ENCODE peak calls at places on chromosomes 6 and 20, in eight cellular contexts. One of them, this sample, is unnamed.

GRCh38 chr20:4795394-4795793 is 73.7 kb downstream of the PRND start:
- DNase-seq in right atrium auricular region: peak; percentile 66
- DNase-seq in astrocyte of the spinal cord: peak; percentile 47
- DNase-seq in HL-60: peak; percentile 77
- DNase-seq in brain microvascular endothelial cell: peak; percentile 68
- DNase-seq in CD8-positive, alpha-beta T cell: peak; percentile 25
- DNase-seq in colonic mucosa: no peak
- DNase-seq in fibroblast of mammary gland: peak; percentile 86
- DNase-seq in this sample: peak; percentile 32

GRCh38 chr6:54598787-54599309 is 247.7 kb upstream of the FAM83B start:
- DNase-seq in right atrium auricular region: no peak
- DNase-seq in astrocyte of the spinal cord: no peak
- DNase-seq in HL-60: no peak
- DNase-seq in brain microvascular endothelial cell: no peak
- DNase-seq in CD8-positive, alpha-beta T cell: no peak
- DNase-seq in colonic mucosa: no peak
- DNase-seq in fibroblast of mammary gland: peak; percentile 56
- DNase-seq in this sample: peak; percentile 11

GRCh38 chr20:21391495-21392298 is 5.6 kb downstream of the NKX2-4 start:
- DNase-seq in right atrium auricular region: no peak
- DNase-seq in astrocyte of the spinal cord: peak; percentile 13
- DNase-seq in HL-60: no peak
- DNase-seq in brain microvascular endothelial cell: no peak
- DNase-seq in CD8-positive, alpha-beta T cell: no peak
- DNase-seq in colonic mucosa: no peak
- DNase-seq in fibroblast of mammary gland: no peak
- DNase-seq in this sample: no peak

GRCh38 chr6:90261801-90262200 is 34.8 kb downstream of the BACH2 start:
- DNase-seq in right atrium auricular region: no peak
- DNase-seq in astrocyte of the spinal cord: no peak
- DNase-seq in HL-60: no peak
- DNase-seq in brain microvascular endothelial cell: no peak
- DNase-seq in CD8-positive, alpha-beta T cell: no peak
- DNase-seq in colonic mucosa: no peak
- DNase-seq in fibroblast of mammary gland: no peak
- DNase-seq in this sample: no peak

GRCh38 chr6:34015576-34015975 is 130.3 kb downstream of the GRM4 start:
- DNase-seq in right atrium auricular region: no peak
- DNase-seq in astrocyte of the spinal cord: no peak
- DNase-seq in HL-60: no peak
- DNase-seq in brain microvascular endothelial cell: no peak
- DNase-seq in CD8-positive, alpha-beta T cell: no peak
- DNase-seq in colonic mucosa: no peak
- DNase-seq in fibroblast of mammary gland: no peak
- DNase-seq in this sample: no peak

GRCh38 chr6:88477411-88477810 is 311.3 kb upstream of the CNR1 start:
- DNase-seq in right atrium auricular region: no peak
- DNase-seq in astrocyte of the spinal cord: no peak
- DNase-seq in HL-60: no peak
- DNase-seq in brain microvascular endothelial cell: no peak
- DNase-seq in CD8-positive, alpha-beta T cell: no peak
- DNase-seq in colonic mucosa: no peak
- DNase-seq in fibroblast of mammary gland: peak; percentile 39
- DNase-seq in this sample: no peak

GRCh38 chr6:10140824-10141223 is 274.1 kb downstream of the TFAP2A start:
- DNase-seq in right atrium auricular region: no peak
- DNase-seq in astrocyte of the spinal cord: no peak
- DNase-seq in HL-60: no peak
- DNase-seq in brain microvascular endothelial cell: peak; percentile 45
- DNase-seq in CD8-positive, alpha-beta T cell: no peak
- DNase-seq in colonic mucosa: no peak
- DNase-seq in fibroblast of mammary gland: no peak
- DNase-seq in this sample: no peak

GRCh38 chr6:83592770-83593394 is 80.5 kb downstream of the PRSS35 start:
- DNase-seq in right atrium auricular region: no peak
- DNase-seq in astrocyte of the spinal cord: no peak
- DNase-seq in HL-60: no peak
- DNase-seq in brain microvascular endothelial cell: peak; percentile 17
- DNase-seq in CD8-positive, alpha-beta T cell: no peak
- DNase-seq in colonic mucosa: no peak
- DNase-seq in fibroblast of mammary gland: peak; percentile 28
- DNase-seq in this sample: no peak

GRCh38 chr6:135243871-135244796 is 63.0 kb downstream of the MYB start:
- DNase-seq in right atrium auricular region: no peak
- DNase-seq in astrocyte of the spinal cord: no peak
- DNase-seq in HL-60: no peak
- DNase-seq in brain microvascular endothelial cell: no peak
- DNase-seq in CD8-positive, alpha-beta T cell: no peak
- DNase-seq in colonic mucosa: no peak
- DNase-seq in fibroblast of mammary gland: no peak
- DNase-seq in this sample: no peak

GRCh38 chr6:68638225-68638900 is 3.3 kb downstream of the ADGRB3 start:
- DNase-seq in right atrium auricular region: no peak
- DNase-seq in astrocyte of the spinal cord: peak; percentile 54
- DNase-seq in HL-60: no peak
- DNase-seq in brain microvascular endothelial cell: peak; percentile 24
- DNase-seq in CD8-positive, alpha-beta T cell: no peak
- DNase-seq in colonic mucosa: no peak
- DNase-seq in fibroblast of mammary gland: peak; percentile 54
- DNase-seq in this sample: peak; percentile 49

GRCh38 chr6:116008470-116009229 is 52.0 kb downstream of the FRK start:
- DNase-seq in right atrium auricular region: no peak
- DNase-seq in astrocyte of the spinal cord: peak; percentile 90
- DNase-seq in HL-60: no peak
- DNase-seq in brain microvascular endothelial cell: peak; percentile 31
- DNase-seq in CD8-positive, alpha-beta T cell: no peak
- DNase-seq in colonic mucosa: no peak
- DNase-seq in fibroblast of mammary gland: peak; percentile 79
- DNase-seq in this sample: peak; percentile 63

GRCh38 chr6:121649951-121650350 is 214.5 kb downstream of the GJA1 start:
- DNase-seq in right atrium auricular region: no peak
- DNase-seq in astrocyte of the spinal cord: no peak
- DNase-seq in HL-60: no peak
- DNase-seq in brain microvascular endothelial cell: no peak
- DNase-seq in CD8-positive, alpha-beta T cell: no peak
- DNase-seq in colonic mucosa: no peak
- DNase-seq in fibroblast of mammary gland: no peak
- DNase-seq in this sample: no peak

GRCh38 chr20:59013031-59013951 is 5.9 kb upstream of the TUBB1 start:
- DNase-seq in right atrium auricular region: peak; percentile 30
- DNase-seq in astrocyte of the spinal cord: no peak
- DNase-seq in HL-60: no peak
- DNase-seq in brain microvascular endothelial cell: no peak
- DNase-seq in CD8-positive, alpha-beta T cell: no peak
- DNase-seq in colonic mucosa: no peak
- DNase-seq in fibroblast of mammary gland: no peak
- DNase-seq in this sample: no peak

GRCh38 chr20:63054103-63054474 is 47.3 kb upstream of the BHLHE23 start:
- DNase-seq in right atrium auricular region: no peak
- DNase-seq in astrocyte of the spinal cord: no peak
- DNase-seq in HL-60: no peak
- DNase-seq in brain microvascular endothelial cell: no peak
- DNase-seq in CD8-positive, alpha-beta T cell: no peak
- DNase-seq in colonic mucosa: no peak
- DNase-seq in fibroblast of mammary gland: no peak
- DNase-seq in this sample: no peak

GRCh38 chr6:121055572-121056163 is 278.6 kb downstream of the TBC1D32 start:
- DNase-seq in right atrium auricular region: no peak
- DNase-seq in astrocyte of the spinal cord: peak; percentile 64
- DNase-seq in HL-60: no peak
- DNase-seq in brain microvascular endothelial cell: peak; percentile 38
- DNase-seq in CD8-positive, alpha-beta T cell: no peak
- DNase-seq in colonic mucosa: no peak
- DNase-seq in fibroblast of mammary gland: peak; percentile 58
- DNase-seq in this sample: peak; percentile 43

GRCh38 chr6:8683204-8683603 is 247.9 kb upstream of the SLC35B3 start:
- DNase-seq in right atrium auricular region: no peak
- DNase-seq in astrocyte of the spinal cord: no peak
- DNase-seq in HL-60: no peak
- DNase-seq in brain microvascular endothelial cell: no peak
- DNase-seq in CD8-positive, alpha-beta T cell: no peak
- DNase-seq in colonic mucosa: no peak
- DNase-seq in fibroblast of mammary gland: no peak
- DNase-seq in this sample: no peak

GRCh38 chr6:166957087-166957804 is 896 bp upstream of the RNASET2 start:
- DNase-seq in right atrium auricular region: peak; percentile 65
- DNase-seq in astrocyte of the spinal cord: no peak
- DNase-seq in HL-60: no peak
- DNase-seq in brain microvascular endothelial cell: no peak
- DNase-seq in CD8-positive, alpha-beta T cell: peak; percentile 52
- DNase-seq in colonic mucosa: peak; percentile 76
- DNase-seq in fibroblast of mammary gland: no peak
- DNase-seq in this sample: no peak

GRCh38 chr6:130843575-130844320 is 16.5 kb downstream of the SMLR1 start:
- DNase-seq in right atrium auricular region: no peak
- DNase-seq in astrocyte of the spinal cord: peak; percentile 50
- DNase-seq in HL-60: no peak
- DNase-seq in brain microvascular endothelial cell: peak; percentile 42
- DNase-seq in CD8-positive, alpha-beta T cell: peak; percentile 7
- DNase-seq in colonic mucosa: no peak
- DNase-seq in fibroblast of mammary gland: peak; percentile 54
- DNase-seq in this sample: peak; percentile 48

GRCh38 chr6:66663127-66663526 is 956.1 kb upstream of the EYS start:
- DNase-seq in right atrium auricular region: no peak
- DNase-seq in astrocyte of the spinal cord: no peak
- DNase-seq in HL-60: no peak
- DNase-seq in brain microvascular endothelial cell: no peak
- DNase-seq in CD8-positive, alpha-beta T cell: no peak
- DNase-seq in colonic mucosa: no peak
- DNase-seq in fibroblast of mammary gland: no peak
- DNase-seq in this sample: no peak

GRCh38 chr6:20778460-20778859 is 244.2 kb downstream of the CDKAL1 start:
- DNase-seq in right atrium auricular region: no peak
- DNase-seq in astrocyte of the spinal cord: no peak
- DNase-seq in HL-60: no peak
- DNase-seq in brain microvascular endothelial cell: no peak
- DNase-seq in CD8-positive, alpha-beta T cell: no peak
- DNase-seq in colonic mucosa: no peak
- DNase-seq in fibroblast of mammary gland: no peak
- DNase-seq in this sample: no peak

GRCh38 chr6:33208089-33208967 is at the start of gene RING1:
- DNase-seq in right atrium auricular region: peak; percentile 87
- DNase-seq in astrocyte of the spinal cord: peak; percentile 77
- DNase-seq in HL-60: peak; percentile 84
- DNase-seq in brain microvascular endothelial cell: peak; percentile 61
- DNase-seq in CD8-positive, alpha-beta T cell: peak; percentile 90
- DNase-seq in colonic mucosa: peak; percentile 85
- DNase-seq in fibroblast of mammary gland: peak; percentile 54
- DNase-seq in this sample: no peak

GRCh38 chr20:9054176-9054575 is 14.7 kb upstream of the PLCB4 start:
- DNase-seq in right atrium auricular region: no peak
- DNase-seq in astrocyte of the spinal cord: peak; percentile 75
- DNase-seq in HL-60: no peak
- DNase-seq in brain microvascular endothelial cell: peak; percentile 14
- DNase-seq in CD8-positive, alpha-beta T cell: no peak
- DNase-seq in colonic mucosa: no peak
- DNase-seq in fibroblast of mammary gland: peak; percentile 53
- DNase-seq in this sample: no peak

GRCh38 chr20:45944965-45945677 is 10.6 kb downstream of the PCIF1 start:
- DNase-seq in right atrium auricular region: no peak
- DNase-seq in astrocyte of the spinal cord: no peak
- DNase-seq in HL-60: no peak
- DNase-seq in brain microvascular endothelial cell: no peak
- DNase-seq in CD8-positive, alpha-beta T cell: no peak
- DNase-seq in colonic mucosa: no peak
- DNase-seq in fibroblast of mammary gland: no peak
- DNase-seq in this sample: no peak
- TF ChIP-seq CTCF in right atrium auricular region: no peak
- TF ChIP-seq CTCF in astrocyte of the spinal cord: no peak
- TF ChIP-seq CTCF in HL-60: no peak
- TF ChIP-seq CTCF in brain microvascular endothelial cell: peak; percentile 31
- TF ChIP-seq CTCF in CD8-positive, alpha-beta T cell: no peak
- TF ChIP-seq CTCF in colonic mucosa: no peak
- TF ChIP-seq CTCF in fibroblast of mammary gland: no peak
- TF ChIP-seq CTCF in this sample: peak; percentile 4

DNA sequence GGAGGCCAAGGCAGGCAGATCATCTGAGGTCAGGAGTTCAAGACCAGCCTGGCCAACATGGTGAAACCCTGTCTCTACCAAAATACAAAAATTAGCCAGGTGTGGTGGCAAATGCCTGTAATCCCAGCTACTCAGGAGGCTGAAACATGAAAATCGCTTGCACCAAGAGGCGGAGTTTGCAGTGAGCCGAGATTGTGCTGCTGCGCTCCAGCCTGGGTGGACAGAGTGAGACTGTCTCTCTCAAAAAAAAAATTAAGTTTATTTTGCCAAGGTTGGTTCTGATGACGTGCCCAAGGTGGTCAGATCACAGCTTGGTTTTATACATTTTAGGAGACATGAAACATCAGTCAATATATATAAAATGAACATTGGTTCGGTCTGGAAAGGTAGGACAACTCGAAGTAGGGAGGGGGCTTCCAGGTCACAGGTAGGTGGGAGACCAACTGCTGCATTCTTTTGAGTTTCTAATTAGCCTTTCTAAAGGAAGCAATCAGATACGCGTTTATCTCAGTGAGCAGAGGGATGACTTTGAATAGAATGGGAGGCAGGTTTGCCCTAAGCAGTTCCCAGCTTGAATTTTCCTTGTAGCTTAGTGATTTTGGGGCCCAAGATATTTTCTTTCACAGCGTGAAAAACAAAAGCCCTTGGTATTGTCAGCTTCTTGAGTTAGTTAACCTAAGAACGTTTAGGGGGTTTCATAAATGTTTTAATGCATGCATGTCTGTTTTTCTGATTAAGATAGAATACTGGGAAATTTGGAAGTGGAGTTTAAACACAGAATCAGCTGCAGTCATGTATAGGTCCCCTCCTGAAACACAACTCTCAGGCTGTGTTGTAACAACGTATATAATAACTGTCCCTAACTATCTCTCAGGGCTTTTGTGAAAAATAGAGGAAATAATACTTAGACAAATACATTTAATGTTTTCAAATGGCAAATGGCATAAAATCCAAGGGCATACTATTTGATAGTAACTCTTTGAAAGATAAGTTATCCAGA is 16.7 kb downstream of the ACOT13 start:
- DNase-seq in right atrium auricular region: no peak
- DNase-seq in astrocyte of the spinal cord: no peak
- DNase-seq in HL-60: no peak
- DNase-seq in brain microvascular endothelial cell: no peak
- DNase-seq in CD8-positive, alpha-beta T cell: no peak
- DNase-seq in colonic mucosa: no peak
- DNase-seq in fibroblast of mammary gland: no peak
- DNase-seq in this sample: no peak
- H3K4me3 ChIP-seq in right atrium auricular region: no peak overlapping the region
- H3K4me3 ChIP-seq in astrocyte of the spinal cord: no peak overlapping the region
- H3K4me3 ChIP-seq in HL-60: no peak overlapping the region
- H3K4me3 ChIP-seq in brain microvascular endothelial cell: no peak overlapping the region
- H3K4me3 ChIP-seq in CD8-positive, alpha-beta T cell: no peak overlapping the region
- H3K4me3 ChIP-seq in colonic mucosa: no peak overlapping the region
- H3K4me3 ChIP-seq in fibroblast of mammary gland: no peak overlapping the region
- H3K4me3 ChIP-seq in this sample: no peak overlapping the region

GRCh38 chr20:34536798-34537394 is 20.7 kb downstream of the DYNLRB1 start:
- DNase-seq in right atrium auricular region: no peak
- DNase-seq in astrocyte of the spinal cord: no peak
- DNase-seq in HL-60: no peak
- DNase-seq in brain microvascular endothelial cell: peak; percentile 21
- DNase-seq in CD8-positive, alpha-beta T cell: peak; percentile 42
- DNase-seq in colonic mucosa: peak; percentile 71
- DNase-seq in fibroblast of mammary gland: peak; percentile 51
- DNase-seq in this sample: no peak
- TF ChIP-seq CTCF in right atrium auricular region: no peak
- TF ChIP-seq CTCF in astrocyte of the spinal cord: peak; percentile 41
- TF ChIP-seq CTCF in HL-60: peak; percentile 31
- TF ChIP-seq CTCF in brain microvascular endothelial cell: peak; percentile 60
- TF ChIP-seq CTCF in CD8-positive, alpha-beta T cell: no peak
- TF ChIP-seq CTCF in colonic mucosa: peak; percentile 37
- TF ChIP-seq CTCF in fibroblast of mammary gland: peak; percentile 47
- TF ChIP-seq CTCF in this sample: peak; percentile 22

GRCh38 chr6:28211840-28212509 is 13.1 kb upstream of the ZSCAN9 start:
- DNase-seq in right atrium auricular region: no peak
- DNase-seq in astrocyte of the spinal cord: no peak
- DNase-seq in HL-60: no peak
- DNase-seq in brain microvascular endothelial cell: no peak
- DNase-seq in CD8-positive, alpha-beta T cell: no peak
- DNase-seq in colonic mucosa: no peak
- DNase-seq in fibroblast of mammary gland: no peak
- DNase-seq in this sample: no peak
- H3K4me3 ChIP-seq in right atrium auricular region: no peak overlapping the region
- H3K4me3 ChIP-seq in astrocyte of the spinal cord: peak overlapping the region; percentile 56
- H3K4me3 ChIP-seq in HL-60: peak overlapping the region; percentile 47
- H3K4me3 ChIP-seq in brain microvascular endothelial cell: peak overlapping the region; percentile 66
- H3K4me3 ChIP-seq in CD8-positive, alpha-beta T cell: no peak overlapping the region
- H3K4me3 ChIP-seq in colonic mucosa: no peak overlapping the region
- H3K4me3 ChIP-seq in fibroblast of mammary gland: peak overlapping the region; percentile 70
- H3K4me3 ChIP-seq in this sample: peak overlapping the region; percentile 39